ENCODE peak calls at places on chromosomes 11 and 22, in eight cellular contexts. M is Panc1; L is islet precursor cell; O is nucleus accumbens; G is A549; P is pons; R is BE2C; N is activated CD4-positive, CD25-positive, alpha-beta regulatory T cell. J is an unnamed sample.

GRCh38 chr11:62680825-62681240 is 2.0 kb upstream of the UBXN1 start:
- DNase-seq in M (no peak), L (peak; percentile 87), O (no peak), G (peak; percentile 80), P (peak; percentile 38), R (peak; percentile 56), N (no peak), J (peak; percentile 56)

GRCh38 chr11:109426442-109426841 is 4.5 kb downstream of the C11orf87 start:
- DNase-seq in M (no peak), L (no peak), O (no peak), G (no peak), P (no peak), R (no peak), N (no peak), J (no peak)

GRCh38 chr11:103433380-103433779 is 324.2 kb downstream of the DYNC2H1 start:
- DNase-seq in M (peak; percentile 41), L (no peak), O (no peak), G (no peak), P (no peak), R (no peak), N (no peak), J (no peak)

GRCh38 chr11:94728541-94728940 is 39.6 kb upstream of the AMOTL1 start:
- DNase-seq in M (no peak), L (no peak), O (no peak), G (no peak), P (no peak), R (no peak), N (no peak), J (no peak)

GRCh38 chr11:92266821-92267220 is 42.2 kb downstream of the FAT3 start:
- DNase-seq in M (no peak), L (peak; percentile 66), O (no peak), G (no peak), P (no peak), R (peak; percentile 44), N (no peak), J (no peak)

GRCh38 chr22:27388090-27388600 is 413.4 kb downstream of the MN1 start:
- DNase-seq in M (no peak), L (peak; percentile 57), O (no peak), G (no peak), P (no peak), R (no peak), N (no peak), J (no peak)

GRCh38 chr11:72807789-72808188 is 6.4 kb upstream of the ATG16L2 start:
- DNase-seq in M (no peak), L (no peak), O (no peak), G (no peak), P (no peak), R (no peak), N (no peak), J (peak; percentile 41)

GRCh38 chr11:129728571-129728970 is 87.1 kb upstream of the TMEM45B start:
- DNase-seq in M (no peak), L (no peak), O (no peak), G (no peak), P (no peak), R (no peak), N (no peak), J (no peak)

GRCh38 chr11:11389238-11389637 is 36.2 kb upstream of the CSNK2A3 start:
- DNase-seq in M (no peak), L (no peak), O (no peak), G (no peak), P (no peak), R (no peak), N (no peak), J (no peak)

GRCh38 chr22:19641254-19641982 is 72.9 kb upstream of the SEPTIN5 start:
- DNase-seq in M (no peak), L (peak; percentile 79), O (no peak), G (peak; percentile 36), P (no peak), R (no peak), N (no peak), J (no peak)

GRCh38 chr22:43273902-43274484 is 69.2 kb downstream of the SCUBE1 start:
- DNase-seq in M (no peak), L (peak; percentile 88), O (no peak), G (peak; percentile 69), P (peak; percentile 41), R (peak; percentile 64), N (no peak), J (peak; percentile 33)

GRCh38 chr22:46803936-46804335 is 41.5 kb downstream of the TBC1D22A start:
- DNase-seq in M (no peak), L (no peak), O (no peak), G (no peak), P (no peak), R (no peak), N (no peak), J (no peak)

GRCh38 chr11:19935507-19935906 is 222.9 kb downstream of the NAV2 start:
- DNase-seq in M (no peak), L (peak; percentile 94), O (no peak), G (no peak), P (no peak), R (no peak), N (no peak), J (no peak)